ENCODE peak calls at places on chromosomes 11 and 22, in six cellular contexts. C, G, K, Q, W and A are unnamed samples.

GRCh38 chr11:206002-206384 is 1.2 kb downstream of the BET1L start:
- DNase-seq in W (no peak), G (no peak), Q (no peak), C (no peak), K (no peak), A (no peak)

GRCh38 chr11:19400296-19400695 is 159.6 kb upstream of the E2F8 start:
- DNase-seq in Q (no peak), C (no peak), G (no peak), W (no peak), K (no peak), A (no peak)

GRCh38 chr11:119860561-119861094 is 131.6 kb upstream of the NECTIN1 start:
- DNase-seq in K (no peak), C (no peak), W (no peak), Q (no peak), G (no peak), A (no peak)

GRCh38 chr11:9053631-9054030 is 37.8 kb downstream of the SCUBE2 start:
- DNase-seq in K (peak; percentile 60), W (no peak), C (peak; percentile 73), Q (no peak), G (no peak), A (no peak)

GRCh38 chr11:10770626-10771254 is 19.7 kb downstream of the CTR9 start:
- DNase-seq in Q (peak; percentile 61), W (no peak), C (peak; percentile 55), K (peak; percentile 67), G (peak; percentile 20), A (peak; percentile 38)

GRCh38 chr11:112355726-112356125 is 95.1 kb upstream of the PLET1 start:
- DNase-seq in W (peak; percentile 67), Q (peak; percentile 56), C (peak; percentile 35), K (no peak), G (no peak), A (no peak)

GRCh38 chr11:119065369-119065768 is 2.2 kb upstream of the VPS11 start:
- DNase-seq in G (no peak), Q (no peak), W (peak; percentile 49), K (peak; percentile 62), C (peak; percentile 40), A (peak; percentile 58)

GRCh38 chr22:33163815-33164214 is 105.6 kb upstream of the SYN3 start:
- DNase-seq in C (no peak), Q (no peak), W (no peak), G (no peak), K (no peak), A (no peak)

GRCh38 chr22:38862375-38863329 is 9.4 kb downstream of the CBX6 start:
- DNase-seq in C (no peak), K (no peak), Q (no peak), W (peak; percentile 54), G (no peak), A (no peak)

GRCh38 chr11:114179234-114179941 is 116.8 kb upstream of the NNMT start:
- DNase-seq in K (peak; percentile 92), Q (no peak), G (no peak), C (no peak), W (no peak), A (no peak)

GRCh38 chr11:69366591-69366990 is 72.6 kb downstream of the MYEOV start:
- DNase-seq in W (peak; percentile 0), Q (no peak), G (no peak), K (no peak), C (no peak), A (no peak)

GRCh38 chr11:32829680-32830412 is at the start of gene PRRG4:
- DNase-seq in C (peak; percentile 16), Q (peak; percentile 80), G (peak; percentile 32), W (peak; percentile 63), K (no peak), A (peak; percentile 82)

GRCh38 chr11:12287009-12287373 is 90.4 kb upstream of the PARVA start:
- DNase-seq in Q (peak; percentile 31), K (peak; percentile 97), W (no peak), G (no peak), C (peak; percentile 96), A (peak; percentile 73)

GRCh38 chr11:39236916-39237315 is 2222.5 kb downstream of the LRRC4C start:
- DNase-seq in Q (no peak), K (no peak), G (peak; percentile 4), W (no peak), C (no peak), A (no peak)

DNA sequence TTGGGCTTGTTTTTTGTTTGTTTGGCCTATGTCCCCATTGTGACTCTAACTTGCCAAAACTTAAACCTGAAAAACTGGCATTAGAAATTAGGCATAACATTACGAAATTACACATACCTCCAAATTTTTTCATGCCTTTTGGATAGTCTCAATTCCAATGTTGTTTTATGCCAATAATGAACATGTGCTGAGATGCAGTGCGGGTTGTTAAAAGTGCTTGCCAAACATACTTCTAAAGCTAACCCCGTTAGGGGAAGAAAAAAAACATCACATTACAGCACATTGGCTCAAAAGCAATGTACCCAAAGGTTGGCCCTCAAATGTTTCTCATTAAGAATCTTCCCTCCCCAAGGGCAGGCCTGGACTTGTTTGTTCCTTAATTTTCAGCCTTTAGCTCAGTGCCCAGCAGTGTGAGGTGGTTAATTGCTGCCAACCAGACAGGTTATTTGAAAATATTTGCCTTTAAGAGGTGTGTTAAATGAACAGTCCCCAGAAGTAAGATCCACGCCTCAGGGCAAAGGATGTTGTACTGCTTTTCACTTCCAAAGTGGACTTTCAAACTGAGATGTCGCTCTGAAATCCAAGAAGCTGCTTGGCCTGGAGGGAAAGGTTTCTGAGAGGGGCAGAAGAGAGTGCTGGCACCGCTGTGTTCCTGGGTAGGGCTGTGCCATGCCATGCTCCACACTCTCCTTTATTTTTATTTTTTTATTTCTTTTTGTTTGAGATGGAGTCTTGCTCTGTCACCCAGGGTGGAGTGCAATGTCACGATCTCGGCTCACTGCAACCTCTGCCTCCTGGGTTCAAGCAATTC is 32.9 kb upstream of the FBLN1 start:
- DNase-seq in W (no peak), C (no peak), Q (no peak), K (no peak), G (no peak), A (peak; percentile 56)
- H3K14ac ChIP-seq in W (no peak overlapping the region), C (peak overlapping the region; percentile 76), Q (peak overlapping the region; percentile 8), K (no peak overlapping the region), G (no peak overlapping the region), A (peak overlapping the region; percentile 73)

GRCh38 chr22:20155330-20156041 is 4.6 kb upstream of the CCDC188 start:
- DNase-seq in W (no peak), Q (no peak), C (no peak), K (no peak), G (no peak), A (no peak)

GRCh38 chr22:20158366-20159036 is 7.6 kb upstream of the CCDC188 start:
- DNase-seq in K (no peak), G (no peak), W (no peak), C (no peak), Q (no peak), A (no peak)

GRCh38 chr22:20157416-20158183 is 6.7 kb upstream of the CCDC188 start:
- DNase-seq in C (no peak), W (no peak), K (no peak), G (no peak), Q (no peak), A (no peak)

GRCh38 chr22:20156042-20156389 is 5.2 kb upstream of the CCDC188 start:
- DNase-seq in G (no peak), Q (no peak), W (no peak), C (no peak), K (no peak), A (no peak)

DNA sequence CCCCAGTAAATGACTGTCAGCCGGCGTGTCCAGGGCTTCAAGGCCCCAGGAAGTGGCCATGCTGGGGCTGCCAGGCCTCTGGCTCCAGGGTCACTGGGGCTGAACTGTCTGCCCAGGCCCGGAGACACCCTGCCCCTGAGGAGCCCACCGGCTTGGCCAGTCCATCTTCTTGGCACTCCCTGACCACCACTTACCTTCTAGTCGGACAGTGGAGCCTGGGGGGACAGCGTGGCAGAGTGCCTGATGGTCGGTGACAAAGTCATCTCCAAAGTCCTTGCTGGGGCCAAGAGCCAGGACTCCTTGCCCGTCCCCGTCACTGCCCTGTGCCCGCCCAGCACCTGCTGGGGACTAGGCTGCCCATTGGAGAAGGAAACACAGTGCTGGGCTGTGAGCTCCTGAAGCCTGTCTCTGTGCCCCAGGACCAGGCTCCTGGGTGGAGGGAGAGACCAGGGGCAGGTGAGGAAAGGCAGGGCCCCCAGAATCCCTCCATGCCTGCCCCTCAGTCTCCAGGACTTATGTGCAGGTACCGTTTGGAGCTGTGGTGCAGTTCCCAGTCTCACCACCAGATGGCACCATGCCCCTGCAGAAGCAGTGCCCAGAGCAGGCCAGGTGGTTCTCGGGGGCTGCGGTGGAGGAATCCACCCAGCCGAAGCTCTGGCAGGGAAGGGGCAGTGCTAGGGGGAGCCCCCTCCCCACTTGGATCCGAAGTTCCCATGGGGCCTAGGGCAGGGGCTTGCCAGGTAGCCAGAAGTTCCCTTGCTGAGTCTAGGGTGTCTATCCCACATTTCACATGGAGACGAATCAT is 6.0 kb upstream of the CCDC188 start:
- DNase-seq in C (peak; percentile 66), Q (peak; percentile 98), W (peak; percentile 89), G (peak; percentile 81), K (peak; percentile 62), A (peak; percentile 83)
- H3K9ac ChIP-seq in C (no peak overlapping the region), Q (no peak overlapping the region), W (no peak overlapping the region), G (no peak overlapping the region), K (no peak overlapping the region), A (no peak overlapping the region)

DNA sequence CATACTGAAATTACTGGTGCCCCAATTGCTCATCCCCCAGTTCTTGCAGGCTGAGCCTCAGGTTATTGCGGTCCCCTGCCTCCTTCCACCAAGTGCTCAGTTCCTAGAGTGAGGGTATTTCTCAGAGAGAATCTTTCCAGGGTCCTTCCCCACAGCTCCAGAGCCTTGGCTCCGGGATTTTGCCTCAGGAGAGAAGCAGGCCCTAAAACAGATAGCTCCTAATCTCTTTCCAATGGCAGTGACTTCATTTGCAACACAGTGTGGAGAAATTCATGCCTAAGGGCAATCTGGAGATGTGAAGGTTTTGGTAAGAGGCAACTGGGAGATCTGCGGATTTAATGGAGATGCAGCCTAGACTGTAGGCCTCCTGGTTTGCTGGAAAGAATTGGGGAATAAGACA is 2.9 kb downstream of the NF2 start:
- DNase-seq in Q (no peak), W (peak; percentile 44), G (no peak), C (no peak), K (no peak), A (peak; percentile 70)
- H3K14ac ChIP-seq in Q (no peak overlapping the region), W (no peak overlapping the region), G (no peak overlapping the region), C (no peak overlapping the region), K (no peak overlapping the region), A (no peak overlapping the region)

GRCh38 chr22:49928571-49929552 is 10.4 kb downstream of the CRELD2 start:
- DNase-seq in C (no peak), K (no peak), W (no peak), G (no peak), Q (no peak), A (no peak)

GRCh38 chr22:49930596-49931412 is 12.4 kb downstream of the CRELD2 start:
- DNase-seq in W (peak; percentile 56), Q (no peak), G (no peak), C (peak; percentile 66), K (peak; percentile 73), A (peak; percentile 66)

GRCh38 chr22:49928185-49928495 is 9.7 kb downstream of the CRELD2 start:
- DNase-seq in G (no peak), Q (no peak), K (no peak), W (no peak), C (no peak), A (no peak)

GRCh38 chr22:49930128-49930527 is 11.7 kb downstream of the CRELD2 start:
- DNase-seq in Q (no peak), W (no peak), K (no peak), C (no peak), G (no peak), A (no peak)

DNA sequence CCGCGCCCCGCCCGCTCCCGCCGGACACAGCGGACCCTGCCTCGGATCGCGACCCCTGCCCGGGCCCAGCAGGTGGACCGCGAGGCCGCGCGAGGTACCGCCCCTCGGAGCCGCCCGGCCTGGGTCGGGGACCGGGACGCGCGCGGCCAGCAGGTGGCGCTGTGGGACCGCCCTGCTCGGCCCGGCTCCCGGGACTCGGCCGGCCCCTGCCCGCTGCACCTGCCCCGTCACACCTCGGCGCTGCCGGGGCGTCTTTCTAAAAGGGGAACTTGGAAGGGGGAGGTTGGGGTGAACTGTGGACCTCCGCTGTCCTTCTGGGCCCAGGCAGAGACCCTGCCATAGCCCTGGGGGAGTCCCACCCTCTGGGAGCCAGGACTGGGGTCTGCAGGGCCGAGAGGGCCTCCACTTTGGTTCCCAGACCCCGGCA is 11.1 kb downstream of the CRELD2 start:
- DNase-seq in G (peak; percentile 69), K (no peak), C (no peak), W (peak; percentile 74), Q (peak; percentile 94), A (peak; percentile 37)
- H3K9ac ChIP-seq in G (no peak overlapping the region), K (no peak overlapping the region), C (no peak overlapping the region), W (no peak overlapping the region), Q (no peak overlapping the region), A (no peak overlapping the region)